ENCODE peak calls at places on chromosomes 11 and 22, in nine cellular contexts. T is suprapubic skin; D is effector memory CD4-positive, alpha-beta T cell; W is naive thymus-derived CD4-positive, alpha-beta T cell; P is cardiac muscle cell; M is SK-N-SH; S is mesendoderm; J is HL-60; A is body of pancreas. B is an unnamed sample.

GRCh38 chr11:57979532-57980079 is 44.1 kb upstream of the OR9Q1 start:
- DNase-seq in D (no peak), W (no peak), S (no peak), M (no peak), T (no peak), P (no peak), J (no peak), A (no peak), B (no peak)

GRCh38 chr11:12156301-12157140 is 46.1 kb downstream of the MICAL2 start:
- DNase-seq in W (no peak), D (no peak), T (no peak), A (no peak), J (no peak), M (no peak), S (no peak), P (no peak), B (no peak)

GRCh38 chr22:20940904-20941385 is 23.7 kb downstream of the CRKL start:
- DNase-seq in A (no peak), J (no peak), T (peak; percentile 36), D (no peak), P (no peak), S (no peak), M (no peak), W (no peak), B (no peak)

GRCh38 chr11:8098361-8098760 is 17.4 kb downstream of the TUB start:
- DNase-seq in A (no peak), D (no peak), P (no peak), J (no peak), T (no peak), S (peak; percentile 78), M (no peak), W (no peak), B (no peak)

GRCh38 chr11:34881900-34882299 is 34.3 kb downstream of the APIP start:
- DNase-seq in M (no peak), S (no peak), P (no peak), A (no peak), J (no peak), D (no peak), T (no peak), W (no peak), B (no peak)

GRCh38 chr11:8721740-8722139 is 39.1 kb downstream of the RPL27A start:
- DNase-seq in T (no peak), A (no peak), M (no peak), S (peak; percentile 66), J (no peak), D (no peak), P (no peak), W (no peak), B (no peak)

GRCh38 chr11:18137186-18137800 is 4.9 kb downstream of the MRGPRX3 start:
- DNase-seq in M (no peak), D (no peak), W (no peak), T (no peak), P (no peak), S (no peak), J (no peak), A (no peak), B (no peak)

GRCh38 chr22:50735739-50736030 is 2.3 kb upstream of the ACR start:
- DNase-seq in A (no peak), S (no peak), M (no peak), W (no peak), J (no peak), T (no peak), D (no peak), P (no peak), B (no peak)

GRCh38 chr11:34358258-34358665 is 452 bp upstream of the ABTB2 start:
- DNase-seq in T (peak; percentile 81), S (peak; percentile 91), J (peak; percentile 52), D (no peak), P (peak; percentile 77), W (no peak), M (no peak), A (peak; percentile 57), B (no peak)

GRCh38 chr11:14418801-14419417 is 59.9 kb upstream of the RRAS2 start:
- DNase-seq in P (no peak), J (no peak), W (no peak), T (no peak), S (peak; percentile 85), M (peak; percentile 34), A (peak; percentile 8), D (no peak), B (no peak)

DNA sequence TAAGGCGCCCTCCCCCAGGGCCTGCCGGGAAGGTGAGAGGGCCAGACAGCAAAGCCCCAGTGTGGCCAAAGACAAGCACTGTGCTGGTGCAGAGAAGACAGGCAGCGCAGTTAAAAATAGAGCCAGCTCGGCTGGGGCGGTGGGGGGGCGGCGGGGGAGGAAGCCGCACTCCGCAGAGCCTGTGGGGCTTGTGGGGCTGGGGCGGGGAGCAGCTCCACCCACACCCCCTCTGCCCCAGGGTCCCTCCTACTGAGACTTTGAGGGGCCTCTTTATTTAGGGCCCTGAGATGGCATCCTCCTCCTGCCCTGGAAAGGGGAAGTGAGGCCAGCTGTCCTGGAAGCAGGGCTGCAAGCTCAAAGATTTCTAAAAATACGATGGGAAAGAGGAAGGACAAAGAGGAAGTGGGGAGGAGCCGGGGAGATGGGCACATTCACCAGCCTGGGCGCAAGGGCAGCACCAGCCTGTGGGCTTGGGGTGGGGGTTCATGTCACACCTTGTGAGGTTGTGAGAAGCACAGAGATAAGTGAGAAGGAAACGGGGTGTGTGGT is 2.6 kb downstream of the CYTH4 start:
- DNase-seq in M (no peak), W (peak; percentile 33), J (peak; percentile 99), D (peak; percentile 39), P (peak; percentile 39), S (no peak), A (peak; percentile 71), T (no peak), B (peak; percentile 40)
- H3K4me3 ChIP-seq in M (no peak overlapping the region), W (peak overlapping the region; percentile 89), J (peak overlapping the region; percentile 69), D (peak overlapping the region; percentile 86), P (no peak overlapping the region), S (no peak overlapping the region), A (no peak overlapping the region), T (peak overlapping the region; percentile 39), B (peak overlapping the region; percentile 89)

DNA sequence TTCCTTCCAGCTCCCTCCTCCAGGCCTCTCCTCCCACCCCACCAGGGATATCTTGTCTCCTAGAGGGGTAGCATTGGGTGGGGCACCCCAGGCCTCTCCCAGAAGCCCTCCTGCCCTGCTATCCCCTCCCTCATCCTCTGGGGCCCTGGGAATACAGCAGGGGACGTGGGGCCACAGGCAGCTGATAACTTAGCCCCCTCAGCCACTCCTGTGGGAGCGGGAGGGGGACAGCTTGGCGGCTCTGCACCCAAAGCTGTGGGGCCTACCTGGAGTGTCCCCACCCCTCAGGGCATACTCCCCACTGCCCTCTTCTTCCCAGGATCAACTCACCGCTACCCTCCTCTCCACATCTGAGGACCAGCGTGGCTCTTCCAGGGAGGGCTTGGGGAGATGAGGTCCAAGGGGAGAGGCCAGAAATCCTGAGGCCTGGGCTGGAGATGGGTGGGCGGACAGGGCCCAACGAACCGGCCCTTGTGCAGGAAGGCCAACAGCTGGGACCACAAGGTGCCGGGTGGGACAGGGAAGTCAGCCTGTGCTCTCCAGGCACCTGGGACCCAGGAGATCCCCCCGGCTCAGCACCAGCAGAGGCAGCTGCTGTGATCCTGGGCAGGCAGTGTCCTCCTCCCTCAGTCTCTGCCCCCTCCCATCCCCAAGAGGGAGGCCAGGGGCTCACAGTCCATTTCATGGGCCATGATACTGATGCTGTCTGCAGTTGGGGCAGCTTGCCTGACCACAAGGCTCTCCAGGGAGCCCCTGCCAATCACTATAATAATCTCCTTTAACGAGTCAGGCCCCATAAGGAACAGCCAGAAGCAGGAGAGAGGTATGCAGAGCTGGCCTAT is 23.2 kb downstream of the NEAT1 start:
- DNase-seq in P (no peak), W (no peak), J (no peak), M (no peak), D (no peak), S (no peak), A (peak; percentile 25), T (peak; percentile 72), B (no peak)
- H3K27ac ChIP-seq in P (no peak overlapping the region), W (no peak overlapping the region), J (no peak overlapping the region), M (peak overlapping the region; percentile 100), D (no peak overlapping the region), S (no peak overlapping the region), A (peak overlapping the region; percentile 52), T (peak overlapping the region; percentile 64), B (no peak overlapping the region)

GRCh38 chr11:2477936-2478335 is 33.1 kb downstream of the KCNQ1 start:
- DNase-seq in J (no peak), W (no peak), P (no peak), A (no peak), S (no peak), T (no peak), M (no peak), D (no peak), B (no peak)
- H3K27me3 ChIP-seq in J (no peaks in the 10 kb centered on the region), W (no peaks in the 10 kb centered on the region), P (peaks cover 5% of the 10 kb centered on the region), A (no peaks in the 10 kb centered on the region), S (no peaks in the 10 kb centered on the region), T (peaks cover 12% of the 10 kb centered on the region), M (no peaks in the 10 kb centered on the region), D (no peaks in the 10 kb centered on the region), B (no peaks in the 10 kb centered on the region)

GRCh38 chr22:26168199-26168915 is 905 bp upstream of the SEZ6L start:
- DNase-seq in P (no peak), D (no peak), J (peak; percentile 29), M (peak; percentile 57), S (peak; percentile 54), A (no peak), T (no peak), W (no peak), B (no peak)
- H3K4me3 ChIP-seq in P (no peak overlapping the region), D (no peak overlapping the region), J (no peak overlapping the region), M (no peak overlapping the region), S (no peak overlapping the region), A (no peak overlapping the region), T (no peak overlapping the region), W (no peak overlapping the region), B (no peak overlapping the region)

DNA sequence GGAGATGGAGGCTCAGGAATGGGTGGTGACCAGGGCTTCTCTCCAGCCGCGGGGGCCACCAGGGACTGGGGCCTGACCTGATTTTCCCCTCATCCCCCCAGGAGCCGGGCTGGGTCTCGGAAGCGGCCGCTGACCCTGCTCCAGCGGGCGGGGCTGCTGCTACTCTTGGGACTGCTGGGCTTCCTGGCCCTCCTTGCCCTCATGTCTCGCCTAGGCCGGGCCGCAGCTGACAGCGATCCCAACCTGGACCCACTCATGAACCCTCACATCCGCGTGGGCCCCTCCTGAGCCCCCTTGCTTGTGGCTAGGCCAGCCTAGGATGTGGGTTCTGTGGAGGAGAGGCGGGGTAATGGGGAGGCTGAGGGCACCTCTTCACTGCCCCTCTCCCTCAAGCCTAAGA is 3.8 kb downstream of the ZFPL1 start:
- DNase-seq in A (no peak), S (no peak), T (no peak), J (no peak), P (no peak), M (no peak), W (no peak), D (no peak), B (no peak)
- H3K27ac ChIP-seq in A (no peak overlapping the region), S (no peak overlapping the region), T (no peak overlapping the region), J (no peak overlapping the region), P (no peak overlapping the region), M (no peak overlapping the region), W (no peak overlapping the region), D (no peak overlapping the region), B (no peak overlapping the region)